ENCODE peak calls at places on chromosome 3, in ten cellular contexts. E, M, Y, S, Q, A, P, X, B and L are unnamed samples.
A peak's percentile ranks its signal among the peaks of the same experiment; 100 is the strongest.

GRCh38 chr3:59771760-59772159 is 721.9 kb upstream of the CFAP20DC start:
- DNase-seq in E (no peak), M (no peak), Y (no peak), S (no peak), Q (no peak), A (no peak), P (peak; percentile 72), X (no peak), B (no peak), L (peak; percentile 63)

GRCh38 chr3:99544819-99545281 is 93.5 kb upstream of the COL8A1 start:
- DNase-seq in E (peak; percentile 35), M (peak; percentile 42), Y (no peak), S (no peak), Q (no peak), A (no peak), P (no peak), X (no peak), B (no peak), L (no peak)

GRCh38 chr3:117719316-117719926 is 1009.8 kb downstream of the TUSC7 start:
- DNase-seq in E (no peak), M (no peak), Y (peak; percentile 39), S (no peak), Q (no peak), A (no peak), P (no peak), X (no peak), B (no peak), L (no peak)

GRCh38 chr3:122260206-122260605 is 64.8 kb upstream of the CSTA start:
- DNase-seq in E (no peak), M (no peak), Y (no peak), S (no peak), Q (no peak), A (no peak), P (no peak), X (no peak), B (no peak), L (no peak)

GRCh38 chr3:193207290-193207689 is 33.7 kb upstream of the PLAAT1 start:
- DNase-seq in E (no peak), M (no peak), Y (no peak), S (no peak), Q (no peak), A (no peak), P (no peak), X (no peak), B (no peak), L (no peak)

GRCh38 chr3:61669676-61670299 is 108.4 kb downstream of the PTPRG start:
- DNase-seq in E (no peak), M (no peak), Y (no peak), S (no peak), Q (no peak), A (peak; percentile 31), P (peak; percentile 77), X (no peak), B (no peak), L (no peak)

GRCh38 chr3:69791111-69791510 is 51.8 kb downstream of the MITF start:
- DNase-seq in E (peak; percentile 80), M (peak; percentile 88), Y (peak; percentile 73), S (no peak), Q (peak; percentile 65), A (no peak), P (peak; percentile 78), X (no peak), B (no peak), L (peak; percentile 93)

GRCh38 chr3:36911990-36912804 is 32.7 kb downstream of the TRANK1 start:
- DNase-seq in E (no peak), M (no peak), Y (no peak), S (peak; percentile 52), Q (no peak), A (no peak), P (peak; percentile 80), X (peak; percentile 97), B (peak; percentile 3), L (peak; percentile 67)

GRCh38 chr3:151318946-151319345 is 2.3 kb upstream of the GPR87 start:
- DNase-seq in E (no peak), M (no peak), Y (no peak), S (no peak), Q (no peak), A (no peak), P (no peak), X (no peak), B (no peak), L (no peak)

GRCh38 chr3:196409409-196409808 is 22.8 kb downstream of the UBXN7 start:
- DNase-seq in E (no peak), M (no peak), Y (no peak), S (no peak), Q (no peak), A (no peak), P (no peak), X (no peak), B (no peak), L (no peak)

GRCh38 chr3:63290686-63291085 is 12.6 kb downstream of the SYNPR start:
- DNase-seq in E (no peak), M (no peak), Y (no peak), S (no peak), Q (no peak), A (no peak), P (no peak), X (no peak), B (no peak), L (no peak)

GRCh38 chr3:8540456-8540855 is 38.8 kb downstream of the LMCD1 start:
- DNase-seq in E (no peak), M (no peak), Y (no peak), S (no peak), Q (no peak), A (no peak), P (no peak), X (no peak), B (no peak), L (no peak)

GRCh38 chr3:56975562-56975961 is 84.9 kb upstream of the SPATA12 start:
- DNase-seq in E (no peak), M (peak; percentile 55), Y (no peak), S (no peak), Q (no peak), A (no peak), P (no peak), X (no peak), B (no peak), L (no peak)

GRCh38 chr3:14391033-14391432 is 11.4 kb upstream of the SLC6A6 start:
- DNase-seq in E (no peak), M (peak; percentile 55), Y (no peak), S (no peak), Q (no peak), A (no peak), P (peak; percentile 89), X (no peak), B (no peak), L (peak; percentile 69)

GRCh38 chr3:193771011-193771697 is 178.1 kb downstream of the OPA1 start:
- DNase-seq in E (no peak), M (no peak), Y (no peak), S (no peak), Q (no peak), A (no peak), P (no peak), X (no peak), B (no peak), L (no peak)

DNA sequence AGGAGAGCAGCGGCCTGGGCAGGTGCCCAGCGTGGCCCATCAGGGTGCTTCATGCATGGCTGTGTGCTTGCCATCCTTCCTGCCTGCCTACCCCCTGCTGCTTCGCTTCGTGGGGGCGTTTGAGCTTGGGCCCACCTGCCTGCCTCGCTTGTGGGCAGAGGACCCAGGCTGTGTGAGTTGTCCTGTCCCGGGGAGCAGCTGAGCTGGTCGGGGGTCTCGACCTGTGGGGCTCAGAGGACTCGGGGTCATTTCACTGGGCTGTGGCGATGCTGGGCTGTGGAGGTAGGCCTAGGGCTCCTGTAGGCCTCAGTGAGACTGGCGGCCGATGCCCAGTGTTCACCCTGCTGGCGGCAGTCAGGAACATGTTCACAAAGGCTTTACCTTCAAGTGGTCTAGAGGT is 12.1 kb upstream of the STAB1 start:
- DNase-seq in E (no peak), M (no peak), Y (no peak), S (no peak), Q (no peak), A (no peak), P (peak; percentile 73), X (no peak), B (no peak), L (no peak)
- H3K4me3 ChIP-seq in E (no peak overlapping the region), M (no peak overlapping the region), Y (no peak overlapping the region), S (no peak overlapping the region), Q (no peak overlapping the region), A (no peak overlapping the region), P (no peak overlapping the region), X (no peak overlapping the region), B (no peak overlapping the region), L (no peak overlapping the region)

GRCh38 chr3:159732172-159733111 is 256.2 kb upstream of the IL12A start:
- DNase-seq in E (peak; percentile 34), M (no peak), Y (peak; percentile 69), S (no peak), Q (no peak), A (peak; percentile 52), P (no peak), X (no peak), B (no peak), L (peak; percentile 64)
- H3K4me3 ChIP-seq in E (no peak overlapping the region), M (no peak overlapping the region), Y (peak overlapping the region; percentile 27), S (peak overlapping the region; percentile 23), Q (no peak overlapping the region), A (no peak overlapping the region), P (peak overlapping the region; percentile 55), X (no peak overlapping the region), B (peak overlapping the region; percentile 15), L (no peak overlapping the region)

GRCh38 chr3:109337393-109337792 is at the start of gene DPPA4:
- DNase-seq in E (no peak), M (no peak), Y (no peak), S (no peak), Q (no peak), A (peak; percentile 84), P (no peak), X (no peak), B (no peak), L (no peak)
- H3K4me3 ChIP-seq in E (no peak within 1 kb of the TSS), M (no peak within 1 kb of the TSS), Y (peak within 1 kb of the TSS; percentile 33), S (no peak within 1 kb of the TSS), Q (no peak within 1 kb of the TSS), A (peak within 1 kb of the TSS; percentile 95), P (peak within 1 kb of the TSS; percentile 69), X (no peak within 1 kb of the TSS), B (peak within 1 kb of the TSS; percentile 27), L (peak within 1 kb of the TSS; percentile 37)

GRCh38 chr3:124886168-124887051 is 755 bp downstream of the ITGB5 start:
- DNase-seq in E (peak; percentile 38), M (peak; percentile 40), Y (peak; percentile 67), S (no peak), Q (no peak), A (peak; percentile 81), P (peak; percentile 95), X (no peak), B (no peak), L (no peak)

GRCh38 chr3:124885466-124886167 is 1.5 kb downstream of the ITGB5 start:
- DNase-seq in E (no peak), M (no peak), Y (peak; percentile 25), S (no peak), Q (no peak), A (peak; percentile 52), P (peak; percentile 94), X (no peak), B (no peak), L (no peak)

GRCh38 chr3:124887177-124887995 is at the start of gene ITGB5:
- DNase-seq in E (peak; percentile 79), M (peak; percentile 83), Y (peak; percentile 90), S (no peak), Q (peak; percentile 54), A (peak; percentile 93), P (peak; percentile 96), X (no peak), B (no peak), L (no peak)

GRCh38 chr3:124888482-124889441 is 1.6 kb upstream of the ITGB5 start:
- DNase-seq in E (no peak), M (no peak), Y (no peak), S (no peak), Q (no peak), A (no peak), P (peak; percentile 48), X (no peak), B (no peak), L (no peak)

GRCh38 chr3:124887996-124888298 is 782 bp upstream of the ITGB5 start:
- DNase-seq in E (no peak), M (no peak), Y (no peak), S (no peak), Q (no peak), A (no peak), P (no peak), X (no peak), B (no peak), L (no peak)
- H3K4me3 ChIP-seq in E (no peak overlapping the region), M (no peak overlapping the region), Y (no peak overlapping the region), S (peak overlapping the region; percentile 65), Q (no peak overlapping the region), A (peak overlapping the region; percentile 87), P (no peak overlapping the region), X (peak overlapping the region; percentile 84), B (peak overlapping the region; percentile 84), L (peak overlapping the region; percentile 67)